ENCODE peak calls at places on chromosome 21, in nine cellular contexts. V is choroid plexus epithelial cell, M is HTR-8/SVneo, N is adrenal gland, F is transverse colon, Y is Calu3, X is COR-L47, E is EH, L is H7. P is an unnamed sample.

GRCh38 chr21:45555557-45556301 is 13.5 kb upstream of the SLC19A1 start:
- DNase-seq in V (peak), M (peak), N (peak), F (peak), Y (no peak), X (no peak), E (peak), L (peak), P (no peak)

GRCh38 chr21:38811257-38811656 is 5.5 kb downstream of the ETS2 start:
- DNase-seq in V (peak), M (no peak), N (no peak), F (no peak), Y (peak), X (no peak), E (peak), L (no peak), P (no peak)

GRCh38 chr21:42997053-42997452 is 22.7 kb downstream of the PKNOX1 start:
- DNase-seq in V (peak), M (no peak), N (peak), F (peak), Y (no peak), X (no peak), E (peak), L (no peak), P (no peak)

GRCh38 chr21:41974752-41975053 is 20.9 kb upstream of the C2CD2 start:
- DNase-seq in V (no peak), M (no peak), N (peak), F (no peak), Y (no peak), X (no peak), E (no peak), L (peak), P (no peak)

GRCh38 chr21:28675265-28676041 is 317.2 kb downstream of the LTN1 start:
- DNase-seq in V (peak), M (no peak), N (no peak), F (no peak), Y (no peak), X (no peak), E (peak), L (no peak), P (no peak)

GRCh38 chr21:15282666-15283065 is 217.9 kb upstream of the NRIP1 start:
- DNase-seq in V (no peak), M (no peak), N (no peak), F (no peak), Y (no peak), X (no peak), E (no peak), L (no peak), P (no peak)

GRCh38 chr21:43188712-43189151 is 19.9 kb downstream of the CRYAA start:
- DNase-seq in V (no peak), M (no peak), N (peak), F (peak), Y (no peak), X (peak), E (no peak), L (peak), P (no peak)

GRCh38 chr21:17416139-17416538 is 96.7 kb upstream of the CXADR start:
- DNase-seq in V (peak), M (no peak), N (no peak), F (no peak), Y (no peak), X (no peak), E (no peak), L (no peak), P (no peak)

GRCh38 chr21:44603911-44604310 is 3.5 kb downstream of the KRTAP10-7 start:
- DNase-seq in V (no peak), M (no peak), N (no peak), F (no peak), Y (no peak), X (no peak), E (no peak), L (no peak), P (no peak)

GRCh38 chr21:22201142-22201541 is 1202.9 kb downstream of the NCAM2 start:
- DNase-seq in V (no peak), M (no peak), N (no peak), F (no peak), Y (no peak), X (no peak), E (no peak), L (no peak), P (no peak)

GRCh38 chr21:33586927-33587326 is 1.6 kb downstream of the DONSON start:
- DNase-seq in V (no peak), M (no peak), N (no peak), F (no peak), Y (no peak), X (no peak), E (no peak), L (no peak), P (no peak)